ENCODE peak calls at places on chromosome 14, in eight cellular contexts. A is activated CD4-positive, alpha-beta T cell treated with anti-CD3 and anti-CD28 coated beads, Interleukin-2, amount 50 U/mL, for 48 hours; K is body of pancreas; M is stomach; G is MCF 10A; R is NCI-H2081; Y is RWPE1; B is Right ventricle myocardium superior. J is an unnamed sample.

GRCh38 chr14:77195766-77196165 is 14.2 kb downstream of the TMEM63C start:
- DNase-seq in A (no peak), B (no peak), K (no peak), G (no peak), Y (no peak), R (no peak), M (no peak), J (peak; percentile 57)

GRCh38 chr14:85090681-85091080 is 439.3 kb upstream of the FLRT2 start:
- DNase-seq in K (no peak), B (no peak), R (no peak), G (no peak), Y (no peak), A (no peak), M (no peak), J (no peak)

GRCh38 chr14:36479344-36479743 is 40.7 kb downstream of the NKX2-1 start:
- DNase-seq in B (no peak), R (no peak), M (no peak), A (no peak), G (no peak), Y (no peak), K (no peak), J (no peak)

GRCh38 chr14:32408018-32408417 is 78.9 kb downstream of the AKAP6 start:
- DNase-seq in Y (no peak), B (no peak), G (peak; percentile 38), K (no peak), M (peak; percentile 26), A (no peak), R (no peak), J (no peak)

GRCh38 chr14:69938751-69939150 is 59.5 kb downstream of the SMOC1 start:
- DNase-seq in K (no peak), B (no peak), G (no peak), Y (no peak), M (no peak), A (no peak), R (no peak), J (no peak)

GRCh38 chr14:67218126-67218525 is 23.1 kb upstream of the PALS1 start:
- DNase-seq in G (no peak), A (no peak), R (no peak), K (no peak), Y (no peak), M (no peak), B (no peak), J (no peak)

GRCh38 chr14:69693145-69693544 is 73.8 kb upstream of the SRSF5 start:
- DNase-seq in M (peak; percentile 48), G (no peak), B (peak; percentile 66), R (peak; percentile 86), K (peak; percentile 55), Y (no peak), A (no peak), J (peak; percentile 81)

GRCh38 chr14:34615507-34615906 is 14.4 kb downstream of the SNX6 start:
- DNase-seq in K (no peak), M (no peak), G (no peak), A (no peak), R (no peak), B (no peak), Y (no peak), J (no peak)

GRCh38 chr14:100221419-100222218 is 17.3 kb upstream of the YY1 start:
- DNase-seq in M (peak; percentile 79), G (peak; percentile 35), B (peak; percentile 64), R (peak; percentile 66), A (peak; percentile 64), Y (no peak), K (peak; percentile 75), J (peak; percentile 90)

GRCh38 chr14:36847366-36847765 is 185.7 kb downstream of the PAX9 start:
- DNase-seq in B (no peak), Y (no peak), R (no peak), A (no peak), M (no peak), K (no peak), G (no peak), J (no peak)

J was measured in spleen.